ENCODE peak calls at places on chromosomes 6 and 20, in four cellular contexts. One of them, this sample, is unnamed.

GRCh38 chr6:36355819-36356218 is 19.1 kb upstream of the BNIP5 start:
- DNase-seq in glutamatergic neuron: no peak
- DNase-seq in nephron progenitor cell: no peak
- DNase-seq in upper lobe of left lung: no peak
- DNase-seq in this sample: no peak

GRCh38 chr6:113449051-113449450 is 408.1 kb upstream of the MARCKS start:
- DNase-seq in glutamatergic neuron: no peak
- DNase-seq in nephron progenitor cell: no peak
- DNase-seq in upper lobe of left lung: no peak
- DNase-seq in this sample: no peak

GRCh38 chr6:4599924-4600323 is 176.3 kb upstream of the CDYL start:
- DNase-seq in glutamatergic neuron: no peak
- DNase-seq in nephron progenitor cell: no peak
- DNase-seq in upper lobe of left lung: no peak
- DNase-seq in this sample: no peak

GRCh38 chr6:157879873-157880254 is 56.8 kb downstream of the SNX9 start:
- DNase-seq in glutamatergic neuron: no peak
- DNase-seq in nephron progenitor cell: no peak
- DNase-seq in upper lobe of left lung: no peak
- DNase-seq in this sample: no peak

GRCh38 chr6:152078804-152079203 is 271.3 kb downstream of the ESR1 start:
- DNase-seq in glutamatergic neuron: no peak
- DNase-seq in nephron progenitor cell: peak
- DNase-seq in upper lobe of left lung: no peak
- DNase-seq in this sample: no peak

GRCh38 chr6:143055213-143055612 is 5.5 kb upstream of the AIG1 start:
- DNase-seq in glutamatergic neuron: no peak
- DNase-seq in nephron progenitor cell: no peak
- DNase-seq in upper lobe of left lung: no peak
- DNase-seq in this sample: no peak

GRCh38 chr20:45368221-45368980 is 5.4 kb downstream of the SYS1 start:
- DNase-seq in glutamatergic neuron: no peak
- DNase-seq in nephron progenitor cell: no peak
- DNase-seq in upper lobe of left lung: no peak
- DNase-seq in this sample: no peak

GRCh38 chr6:53492860-53493634 is 51.9 kb downstream of the GCLC start:
- DNase-seq in glutamatergic neuron: no peak
- DNase-seq in nephron progenitor cell: no peak
- DNase-seq in upper lobe of left lung: no peak
- DNase-seq in this sample: no peak

GRCh38 chr6:221531-222349 is 70.5 kb upstream of the DUSP22 start:
- DNase-seq in glutamatergic neuron: no peak
- DNase-seq in nephron progenitor cell: no peak
- DNase-seq in upper lobe of left lung: no peak
- DNase-seq in this sample: no peak

GRCh38 chr20:53739799-53740785 is 146.5 kb upstream of the ZNF217 start:
- DNase-seq in glutamatergic neuron: peak
- DNase-seq in nephron progenitor cell: no peak
- DNase-seq in upper lobe of left lung: no peak
- DNase-seq in this sample: no peak

GRCh38 chr6:104711371-104711770 is 148.3 kb downstream of the HACE1 start:
- DNase-seq in glutamatergic neuron: no peak
- DNase-seq in nephron progenitor cell: no peak
- DNase-seq in upper lobe of left lung: no peak
- DNase-seq in this sample: no peak

GRCh38 chr6:111250743-111251406 is 163.6 kb downstream of the SLC16A10 start:
- DNase-seq in glutamatergic neuron: no peak
- DNase-seq in nephron progenitor cell: no peak
- DNase-seq in upper lobe of left lung: no peak
- DNase-seq in this sample: no peak

GRCh38 chr20:20568604-20569205 is 143.7 kb downstream of the RALGAPA2 start:
- DNase-seq in glutamatergic neuron: peak
- DNase-seq in nephron progenitor cell: peak
- DNase-seq in upper lobe of left lung: no peak
- DNase-seq in this sample: no peak

GRCh38 chr20:4135385-4136077 is 120.2 kb upstream of the RNF24 start:
- DNase-seq in glutamatergic neuron: no peak
- DNase-seq in nephron progenitor cell: no peak
- DNase-seq in upper lobe of left lung: no peak
- DNase-seq in this sample: no peak

GRCh38 chr6:79810153-79810806 is 137.1 kb downstream of the ELOVL4 start:
- DNase-seq in glutamatergic neuron: peak
- DNase-seq in nephron progenitor cell: peak
- DNase-seq in upper lobe of left lung: no peak
- DNase-seq in this sample: no peak

GRCh38 chr6:2111162-2111677 is 134.2 kb downstream of the GMDS start:
- DNase-seq in glutamatergic neuron: no peak
- DNase-seq in nephron progenitor cell: no peak
- DNase-seq in upper lobe of left lung: no peak
- DNase-seq in this sample: no peak

GRCh38 chr6:36933102-36933501 is 21.4 kb upstream of the PI16 start:
- DNase-seq in glutamatergic neuron: no peak
- DNase-seq in nephron progenitor cell: no peak
- DNase-seq in upper lobe of left lung: no peak
- DNase-seq in this sample: no peak

GRCh38 chr6:45667265-45667664 is 289.5 kb upstream of the SUPT3H start:
- DNase-seq in glutamatergic neuron: no peak
- DNase-seq in nephron progenitor cell: no peak
- DNase-seq in upper lobe of left lung: no peak
- DNase-seq in this sample: no peak

GRCh38 chr6:31118178-31118577 is 2.1 kb downstream of the CDSN start:
- DNase-seq in glutamatergic neuron: no peak
- DNase-seq in nephron progenitor cell: no peak
- DNase-seq in upper lobe of left lung: no peak
- DNase-seq in this sample: no peak

GRCh38 chr6:17820055-17820454 is 113.3 kb upstream of the NUP153 start:
- DNase-seq in glutamatergic neuron: no peak
- DNase-seq in nephron progenitor cell: no peak
- DNase-seq in upper lobe of left lung: no peak
- DNase-seq in this sample: no peak

GRCh38 chr6:24666616-24667377 is at the start of the genes ACOT13 and TDP2:
- DNase-seq in glutamatergic neuron: peak
- DNase-seq in nephron progenitor cell: peak
- DNase-seq in upper lobe of left lung: peak
- DNase-seq in this sample: peak

GRCh38 chr6:129890164-129890563 is 29.0 kb upstream of the TMEM244 start:
- DNase-seq in glutamatergic neuron: no peak
- DNase-seq in nephron progenitor cell: no peak
- DNase-seq in upper lobe of left lung: no peak
- DNase-seq in this sample: no peak

GRCh38 chr20:59945731-59946130 is 5.5 kb downstream of the FAM217B start:
- DNase-seq in glutamatergic neuron: no peak
- DNase-seq in nephron progenitor cell: no peak
- DNase-seq in upper lobe of left lung: no peak
- DNase-seq in this sample: no peak

GRCh38 chr6:26200918-26201721 is 113.9 kb downstream of the HFE start:
- DNase-seq in glutamatergic neuron: no peak
- DNase-seq in nephron progenitor cell: no peak
- DNase-seq in upper lobe of left lung: no peak
- DNase-seq in this sample: no peak

GRCh38 chr6:70008189-70008588 is 141.8 kb downstream of the COL19A1 start:
- DNase-seq in glutamatergic neuron: no peak
- DNase-seq in nephron progenitor cell: no peak
- DNase-seq in upper lobe of left lung: no peak
- DNase-seq in this sample: no peak

GRCh38 chr6:27759930-27760329 is 152.3 kb downstream of the OR2B2 start:
- DNase-seq in glutamatergic neuron: no peak
- DNase-seq in nephron progenitor cell: no peak
- DNase-seq in upper lobe of left lung: no peak
- DNase-seq in this sample: no peak

GRCh38 chr6:85632164-85632942 is 10.3 kb downstream of the SYNCRIP start:
- DNase-seq in glutamatergic neuron: no peak
- DNase-seq in nephron progenitor cell: no peak
- DNase-seq in upper lobe of left lung: no peak
- DNase-seq in this sample: no peak

GRCh38 chr6:169145991-169146501 is 107.6 kb downstream of the THBS2 start:
- DNase-seq in glutamatergic neuron: no peak
- DNase-seq in nephron progenitor cell: no peak
- DNase-seq in upper lobe of left lung: no peak
- DNase-seq in this sample: no peak

GRCh38 chr20:50169329-50169823 is 15.9 kb upstream of the PEDS1 start:
- DNase-seq in glutamatergic neuron: peak
- DNase-seq in nephron progenitor cell: peak
- DNase-seq in upper lobe of left lung: no peak
- DNase-seq in this sample: peak

GRCh38 chr6:40912158-40912946 is 126.7 kb downstream of the UNC5CL start:
- DNase-seq in glutamatergic neuron: peak
- DNase-seq in nephron progenitor cell: peak
- DNase-seq in upper lobe of left lung: no peak
- DNase-seq in this sample: peak

GRCh38 chr6:96545882-96546281 is 17.0 kb upstream of the FHL5 start:
- DNase-seq in glutamatergic neuron: no peak
- DNase-seq in nephron progenitor cell: no peak
- DNase-seq in upper lobe of left lung: no peak
- DNase-seq in this sample: no peak
- TF ChIP-seq CTCF in glutamatergic neuron: no peak
- TF ChIP-seq CTCF in nephron progenitor cell: no peak
- TF ChIP-seq CTCF in upper lobe of left lung: no peak
- TF ChIP-seq CTCF in this sample: no peak

GRCh38 chr6:122730334-122730733 is 49.2 kb upstream of the FABP7 start:
- DNase-seq in glutamatergic neuron: no peak
- DNase-seq in nephron progenitor cell: no peak
- DNase-seq in upper lobe of left lung: no peak
- DNase-seq in this sample: no peak

GRCh38 chr6:122730775-122731386 is 48.6 kb upstream of the FABP7 start:
- DNase-seq in glutamatergic neuron: no peak
- DNase-seq in nephron progenitor cell: peak
- DNase-seq in upper lobe of left lung: no peak
- DNase-seq in this sample: no peak

GRCh38 chr6:122722746-122723145 is 56.8 kb upstream of the FABP7 start:
- DNase-seq in glutamatergic neuron: no peak
- DNase-seq in nephron progenitor cell: no peak
- DNase-seq in upper lobe of left lung: no peak
- DNase-seq in this sample: no peak

GRCh38 chr6:122726649-122727048 is 52.9 kb upstream of the FABP7 start:
- DNase-seq in glutamatergic neuron: no peak
- DNase-seq in nephron progenitor cell: peak
- DNase-seq in upper lobe of left lung: no peak
- DNase-seq in this sample: no peak
- TF ChIP-seq CTCF in glutamatergic neuron: peak
- TF ChIP-seq CTCF in nephron progenitor cell: peak
- TF ChIP-seq CTCF in upper lobe of left lung: no peak
- TF ChIP-seq CTCF in this sample: no peak

DNA sequence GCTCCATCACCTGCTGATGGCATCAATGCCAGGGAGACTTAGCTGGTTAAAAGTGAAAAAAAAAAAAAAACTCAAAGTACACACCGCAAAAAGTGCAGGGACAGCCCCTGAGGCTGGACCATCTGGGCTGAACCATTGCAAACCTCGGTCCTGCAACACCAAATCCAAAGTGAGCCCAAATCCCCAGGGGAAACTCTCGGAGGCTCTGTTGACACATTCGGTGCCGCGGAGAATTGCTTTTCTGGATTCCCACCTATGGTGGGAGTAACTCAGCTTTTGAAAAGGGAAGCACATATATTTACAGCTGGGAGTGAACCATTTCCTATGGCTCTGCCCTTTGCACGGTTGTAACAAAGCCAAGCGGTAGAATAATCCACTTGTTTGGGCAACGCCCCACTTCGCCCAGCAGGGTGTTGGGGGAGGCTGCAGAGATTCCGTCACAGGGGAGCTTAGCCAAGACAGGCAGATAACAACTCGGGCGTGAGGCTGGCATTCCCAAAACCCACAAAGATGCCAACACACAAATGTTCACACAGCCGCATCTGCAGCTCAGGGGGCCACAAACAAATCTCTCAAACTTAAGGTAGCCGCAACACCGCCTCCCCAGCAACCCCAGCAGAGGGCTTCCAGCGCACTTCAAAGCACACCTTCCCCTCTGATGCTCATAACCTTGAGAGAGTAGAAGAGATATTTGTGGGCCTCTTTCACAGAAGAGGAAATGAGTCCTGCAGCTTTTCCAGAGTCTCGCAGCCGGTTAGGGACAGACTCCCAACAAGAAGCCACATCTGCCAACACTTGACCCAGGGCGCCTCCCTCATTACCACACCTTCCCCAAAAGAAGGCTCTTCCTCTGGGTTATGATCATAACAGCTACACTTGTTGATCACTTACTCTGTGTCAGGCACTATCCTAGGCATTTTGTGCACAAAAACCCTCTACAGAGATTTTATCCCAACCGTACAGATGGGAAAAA is 11.4 kb downstream of the ZC3H12D start:
- DNase-seq in glutamatergic neuron: no peak
- DNase-seq in nephron progenitor cell: no peak
- DNase-seq in upper lobe of left lung: no peak
- DNase-seq in this sample: no peak
- TF ChIP-seq CTCF in glutamatergic neuron: no peak
- TF ChIP-seq CTCF in nephron progenitor cell: no peak
- TF ChIP-seq CTCF in upper lobe of left lung: no peak
- TF ChIP-seq CTCF in this sample: no peak

DNA sequence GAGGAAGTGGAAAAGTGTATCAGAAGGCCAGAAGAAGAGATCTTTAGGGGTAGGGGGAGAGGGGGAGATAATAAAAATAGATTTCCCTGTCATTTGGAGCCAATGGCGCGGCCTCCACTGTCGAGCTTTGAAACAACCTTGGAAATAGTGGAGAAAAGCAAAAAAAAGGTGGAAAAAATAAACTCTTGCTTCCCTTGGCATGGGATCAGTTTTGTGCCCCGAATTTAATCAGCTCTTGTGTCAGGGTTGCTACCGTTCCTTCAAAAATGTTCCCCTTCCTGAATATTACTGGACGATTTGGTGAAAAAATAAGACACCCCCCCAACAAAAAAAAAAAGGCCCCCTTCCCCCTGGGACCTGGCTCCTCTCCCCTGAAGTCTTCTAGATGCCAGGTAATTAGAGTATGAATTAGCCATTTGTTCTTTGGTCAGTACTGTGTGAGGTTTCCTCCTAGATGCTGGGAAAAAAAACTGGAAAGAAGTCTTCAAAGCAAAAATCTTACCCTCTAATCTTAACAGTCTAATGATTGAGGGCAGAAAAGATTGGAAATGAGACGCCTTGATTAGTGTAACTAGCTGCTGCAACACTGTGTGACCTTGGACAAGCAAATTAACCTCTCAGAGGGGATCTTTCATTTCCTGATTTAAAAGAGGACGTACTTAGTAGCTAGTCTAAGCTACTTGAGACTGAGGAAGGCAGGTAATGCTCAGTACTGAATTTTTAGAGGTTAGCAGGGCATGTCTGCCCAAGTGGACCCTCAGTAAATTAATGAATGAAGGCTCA is 872 bp upstream of the RBM39 start:
- DNase-seq in glutamatergic neuron: no peak
- DNase-seq in nephron progenitor cell: no peak
- DNase-seq in upper lobe of left lung: no peak
- DNase-seq in this sample: no peak
- TF ChIP-seq CTCF in glutamatergic neuron: peak
- TF ChIP-seq CTCF in nephron progenitor cell: no peak
- TF ChIP-seq CTCF in upper lobe of left lung: no peak
- TF ChIP-seq CTCF in this sample: no peak

GRCh38 chr6:16286151-16286522 is 47.8 kb downstream of the GMPR start:
- DNase-seq in glutamatergic neuron: peak
- DNase-seq in nephron progenitor cell: peak
- DNase-seq in upper lobe of left lung: no peak
- DNase-seq in this sample: no peak
- TF ChIP-seq CTCF in glutamatergic neuron: peak
- TF ChIP-seq CTCF in nephron progenitor cell: peak
- TF ChIP-seq CTCF in upper lobe of left lung: peak
- TF ChIP-seq CTCF in this sample: no peak

GRCh38 chr6:147382945-147383554 is 125.4 kb upstream of the SAMD5 start:
- DNase-seq in glutamatergic neuron: no peak
- DNase-seq in nephron progenitor cell: no peak
- DNase-seq in upper lobe of left lung: no peak
- DNase-seq in this sample: no peak
- TF ChIP-seq CTCF in glutamatergic neuron: peak
- TF ChIP-seq CTCF in nephron progenitor cell: peak
- TF ChIP-seq CTCF in upper lobe of left lung: peak
- TF ChIP-seq CTCF in this sample: peak

GRCh38 chr6:149884215-149884614 is 13.7 kb downstream of the RAET1E start:
- DNase-seq in glutamatergic neuron: no peak
- DNase-seq in nephron progenitor cell: peak
- DNase-seq in upper lobe of left lung: no peak
- DNase-seq in this sample: no peak
- TF ChIP-seq CTCF in glutamatergic neuron: no peak
- TF ChIP-seq CTCF in nephron progenitor cell: no peak
- TF ChIP-seq CTCF in upper lobe of left lung: no peak
- TF ChIP-seq CTCF in this sample: no peak

This sample was measured in natural killer cell.